ENCODE peak calls at places on chromosomes 5 and 9, in seven cellular contexts. G, I, N, C, F, K and Q are unnamed samples.

GRCh38 chr5:137360607-137361006 is 138.5 kb downstream of the SPOCK1 start:
- DNase-seq in G (no peak), I (no peak), N (no peak), C (no peak), F (no peak), K (no peak), Q (no peak)

GRCh38 chr5:156460496-156460895 is 133.5 kb downstream of the SGCD start:
- DNase-seq in G (no peak), I (no peak), N (no peak), C (no peak), F (no peak), K (no peak), Q (no peak)

GRCh38 chr5:111962906-111963305 is 205.9 kb upstream of the NREP start:
- DNase-seq in G (no peak), I (no peak), N (no peak), C (no peak), F (no peak), K (no peak), Q (no peak)

GRCh38 chr5:17819786-17820185 is 185.5 kb downstream of the TAF11L14 start:
- DNase-seq in G (no peak), I (no peak), N (no peak), C (no peak), F (no peak), K (no peak), Q (no peak)

GRCh38 chr5:177447611-177448243 is 1.1 kb downstream of the PRR7 start:
- DNase-seq in G (peak), I (peak), N (peak), C (no peak), F (peak), K (peak), Q (no peak)

GRCh38 chr5:43891112-43891511 is 288.1 kb downstream of the NNT start:
- DNase-seq in G (no peak), I (no peak), N (no peak), C (no peak), F (no peak), K (no peak), Q (no peak)

GRCh38 chr5:39605966-39606591 is 181.3 kb upstream of the DAB2 start:
- DNase-seq in G (no peak), I (no peak), N (no peak), C (no peak), F (no peak), K (no peak), Q (no peak)

GRCh38 chr5:124193371-124193789 is 553.1 kb downstream of the ZNF608 start:
- DNase-seq in G (peak), I (no peak), N (no peak), C (no peak), F (no peak), K (peak), Q (no peak)

GRCh38 chr5:68458416-68458815 is 242.9 kb downstream of the PIK3R1 start:
- DNase-seq in G (no peak), I (no peak), N (no peak), C (no peak), F (no peak), K (no peak), Q (no peak)

GRCh38 chr5:8005416-8005815 is 136.5 kb downstream of the MTRR start:
- DNase-seq in G (no peak), I (no peak), N (no peak), C (no peak), F (no peak), K (no peak), Q (no peak)

GRCh38 chr5:130111723-130112122 is 207.5 kb downstream of the CHSY3 start:
- DNase-seq in G (no peak), I (no peak), N (no peak), C (no peak), F (no peak), K (no peak), Q (no peak)

GRCh38 chr5:14614490-14614889 is 32.9 kb downstream of the OTULINL start:
- DNase-seq in G (no peak), I (no peak), N (no peak), C (no peak), F (no peak), K (no peak), Q (no peak)

GRCh38 chr5:40386293-40386692 is 293.4 kb upstream of the PTGER4 start:
- DNase-seq in G (no peak), I (no peak), N (no peak), C (peak), F (no peak), K (no peak), Q (no peak)

GRCh38 chr9:92986175-92987110 is 39.1 kb downstream of the FGD3 start:
- DNase-seq in G (no peak), I (no peak), N (no peak), C (no peak), F (no peak), K (no peak), Q (peak)

GRCh38 chr5:10723519-10723918 is 37.5 kb downstream of the DAP start:
- DNase-seq in G (no peak), I (no peak), N (no peak), C (no peak), F (no peak), K (no peak), Q (no peak)

GRCh38 chr9:95669253-95669652 is 152.5 kb upstream of the PTCH1 start:
- DNase-seq in G (no peak), I (no peak), N (no peak), C (no peak), F (no peak), K (no peak), Q (no peak)

GRCh38 chr5:77683171-77683732 is 44.7 kb upstream of the OTP start:
- DNase-seq in G (no peak), I (no peak), N (no peak), C (no peak), F (no peak), K (no peak), Q (no peak)
- TF ChIP-seq JUND in G (no peak), I (no peak), N (no peak), C (no peak), F (no peak), K (no peak), Q (no peak)

DNA sequence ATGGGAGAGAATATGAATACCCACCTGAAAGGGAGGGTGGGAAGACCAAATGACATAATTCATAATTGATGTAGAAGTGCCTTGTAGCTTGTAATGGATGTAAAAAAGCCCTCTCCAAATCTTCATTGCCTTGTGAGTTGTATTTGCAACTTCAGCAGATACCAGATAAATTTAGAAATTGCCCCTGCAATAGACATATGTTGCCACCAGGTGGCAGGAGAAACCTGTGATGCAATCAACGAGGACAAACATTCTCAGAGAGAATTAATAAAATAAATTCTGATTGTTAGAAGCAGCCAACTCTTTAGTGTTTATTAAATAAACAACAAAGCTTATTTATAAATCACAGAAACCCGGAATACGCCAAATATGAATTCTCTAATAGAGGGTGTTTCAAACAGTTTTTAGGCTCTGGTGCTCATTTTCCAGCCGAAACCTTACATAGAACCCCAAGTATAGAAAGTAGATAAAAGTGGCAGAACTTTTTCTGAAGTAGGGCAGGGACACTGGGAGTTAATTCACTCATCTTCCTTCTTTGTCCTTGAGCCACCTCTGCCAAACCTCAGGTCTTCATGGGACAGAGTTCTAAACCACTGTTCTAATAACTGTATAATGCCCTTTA is 147.8 kb downstream of the TMEM38B start:
- DNase-seq in G (peak), I (no peak), N (peak), C (peak), F (peak), K (peak), Q (peak)
- TF ChIP-seq JUND in G (no peak), I (peak), N (no peak), C (no peak), F (no peak), K (no peak), Q (no peak)

DNA sequence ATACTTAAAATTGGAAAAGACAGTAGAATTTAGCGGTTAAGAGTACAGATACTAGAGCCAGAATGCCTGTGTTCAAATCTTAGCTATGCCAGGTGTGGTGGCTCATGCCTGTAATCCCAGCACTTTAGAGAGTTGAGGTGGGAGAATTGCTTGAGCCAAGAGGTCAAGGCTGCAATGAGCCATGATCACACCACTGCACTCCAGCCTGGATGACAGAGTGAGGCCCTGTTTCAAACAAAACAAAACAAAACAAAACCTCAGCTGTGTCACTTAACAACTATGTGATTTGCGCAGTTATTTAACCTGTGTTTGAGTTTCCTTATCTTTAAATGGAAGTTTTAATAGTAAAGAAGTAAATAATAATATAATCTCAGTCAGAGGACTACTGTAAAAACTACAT is 68.4 kb downstream of the TBCA start:
- DNase-seq in G (no peak), I (no peak), N (no peak), C (no peak), F (peak), K (no peak), Q (no peak)
- TF ChIP-seq JUND in G (no peak), I (no peak), N (no peak), C (no peak), F (no peak), K (no peak), Q (no peak)

DNA sequence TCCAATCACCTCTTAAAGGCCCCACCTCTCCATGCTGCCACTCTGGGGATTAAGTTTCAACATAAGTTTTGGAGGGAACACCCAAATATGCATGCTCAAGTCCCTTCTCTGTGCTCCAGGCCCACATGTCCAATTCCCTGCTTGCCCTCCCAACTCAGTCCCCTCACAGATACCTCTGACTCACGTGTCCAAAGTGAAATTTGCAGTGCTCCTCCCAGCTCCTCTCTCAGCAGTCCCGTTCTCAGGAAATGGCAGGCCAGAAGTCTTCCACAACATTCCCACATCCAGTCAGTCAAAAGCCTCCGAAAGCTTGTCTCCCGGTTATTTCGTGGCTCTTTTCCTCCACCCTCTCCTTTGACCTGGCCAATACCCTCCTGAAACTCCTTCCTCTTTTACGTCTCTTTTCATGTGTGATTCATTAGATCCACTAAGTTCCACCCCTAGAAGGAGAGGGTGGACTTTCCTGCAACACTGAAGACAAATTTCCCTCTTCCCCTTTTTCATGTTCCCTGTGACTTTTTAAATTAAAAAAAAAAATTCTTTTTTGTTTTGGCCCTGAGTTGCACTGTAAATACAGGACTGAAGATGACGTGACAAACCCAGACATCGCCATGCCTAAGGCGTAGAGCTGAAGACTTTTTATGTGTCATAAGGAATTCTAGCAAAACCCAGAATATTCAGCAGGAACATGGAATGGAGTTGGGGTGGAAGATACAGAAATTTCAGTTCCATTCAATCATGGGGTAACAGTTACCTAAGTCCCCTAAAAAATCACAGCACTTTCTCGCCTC is 12.8 kb upstream of the MGAT1 start:
- DNase-seq in G (no peak), I (no peak), N (no peak), C (no peak), F (no peak), K (no peak), Q (no peak)
- TF ChIP-seq JUND in G (no peak), I (no peak), N (no peak), C (no peak), F (no peak), K (no peak), Q (no peak)